ENCODE peak calls at places on chromosomes 2 and 18, in six cellular contexts. One of them, this sample, is unnamed. For H3K36me3 and H3K9me3, the result is how much of the 10 kb centered on the place peaks cover.

GRCh38 chr2:143668236-143668635 is 539.0 kb downstream of the ARHGAP15 start:
- DNase-seq in heart left ventricle: no peak
- DNase-seq in transverse colon: no peak
- DNase-seq in MM.1S: no peak
- DNase-seq in neural progenitor cell: peak
- DNase-seq in CD8-positive, alpha-beta T cell: no peak
- DNase-seq in this sample: no peak

GRCh38 chr2:127535422-127535901 is at the start of gene MYO7B:
- DNase-seq in heart left ventricle: no peak
- DNase-seq in transverse colon: peak
- DNase-seq in MM.1S: no peak
- DNase-seq in neural progenitor cell: no peak
- DNase-seq in CD8-positive, alpha-beta T cell: no peak
- DNase-seq in this sample: no peak

GRCh38 chr2:241508510-241509407 is at the start of gene STK25:
- DNase-seq in heart left ventricle: peak
- DNase-seq in transverse colon: peak
- DNase-seq in MM.1S: peak
- DNase-seq in neural progenitor cell: peak
- DNase-seq in CD8-positive, alpha-beta T cell: peak
- DNase-seq in this sample: peak

GRCh38 chr18:45806226-45806625 is 19.2 kb upstream of the SIGLEC15 start:
- DNase-seq in heart left ventricle: no peak
- DNase-seq in transverse colon: no peak
- DNase-seq in MM.1S: no peak
- DNase-seq in neural progenitor cell: no peak
- DNase-seq in CD8-positive, alpha-beta T cell: no peak
- DNase-seq in this sample: no peak

GRCh38 chr2:99340669-99341236 is 3.6 kb downstream of the EIF5B start:
- DNase-seq in heart left ventricle: no peak
- DNase-seq in transverse colon: no peak
- DNase-seq in MM.1S: no peak
- DNase-seq in neural progenitor cell: no peak
- DNase-seq in CD8-positive, alpha-beta T cell: no peak
- DNase-seq in this sample: no peak

GRCh38 chr2:239341146-239341732 is 59.6 kb downstream of the HDAC4 start:
- DNase-seq in heart left ventricle: no peak
- DNase-seq in transverse colon: no peak
- DNase-seq in MM.1S: no peak
- DNase-seq in neural progenitor cell: no peak
- DNase-seq in CD8-positive, alpha-beta T cell: no peak
- DNase-seq in this sample: no peak

GRCh38 chr18:69216390-69216789 is 184.3 kb upstream of the DOK6 start:
- DNase-seq in heart left ventricle: no peak
- DNase-seq in transverse colon: no peak
- DNase-seq in MM.1S: peak
- DNase-seq in neural progenitor cell: no peak
- DNase-seq in CD8-positive, alpha-beta T cell: no peak
- DNase-seq in this sample: no peak

GRCh38 chr2:241036397-241036963 is 38.1 kb downstream of the SNED1 start:
- DNase-seq in heart left ventricle: no peak
- DNase-seq in transverse colon: peak
- DNase-seq in MM.1S: peak
- DNase-seq in neural progenitor cell: peak
- DNase-seq in CD8-positive, alpha-beta T cell: peak
- DNase-seq in this sample: peak

GRCh38 chr18:59593291-59593717 is 103.9 kb downstream of the CCBE1 start:
- DNase-seq in heart left ventricle: no peak
- DNase-seq in transverse colon: no peak
- DNase-seq in MM.1S: no peak
- DNase-seq in neural progenitor cell: no peak
- DNase-seq in CD8-positive, alpha-beta T cell: no peak
- DNase-seq in this sample: no peak

GRCh38 chr2:101558740-101559508 is 84.0 kb upstream of the RFX8 start:
- DNase-seq in heart left ventricle: peak
- DNase-seq in transverse colon: no peak
- DNase-seq in MM.1S: no peak
- DNase-seq in neural progenitor cell: no peak
- DNase-seq in CD8-positive, alpha-beta T cell: no peak
- DNase-seq in this sample: peak

GRCh38 chr2:26580751-26581150 is 60.4 kb downstream of the CIB4 start:
- DNase-seq in heart left ventricle: no peak
- DNase-seq in transverse colon: no peak
- DNase-seq in MM.1S: no peak
- DNase-seq in neural progenitor cell: no peak
- DNase-seq in CD8-positive, alpha-beta T cell: no peak
- DNase-seq in this sample: no peak

GRCh38 chr18:50080932-50081560 is 113.9 kb downstream of the MYO5B start:
- DNase-seq in heart left ventricle: no peak
- DNase-seq in transverse colon: no peak
- DNase-seq in MM.1S: no peak
- DNase-seq in neural progenitor cell: no peak
- DNase-seq in CD8-positive, alpha-beta T cell: no peak
- DNase-seq in this sample: no peak

GRCh38 chr2:158999458-158999857 is 31.0 kb downstream of the TANC1 start:
- DNase-seq in heart left ventricle: no peak
- DNase-seq in transverse colon: no peak
- DNase-seq in MM.1S: no peak
- DNase-seq in neural progenitor cell: no peak
- DNase-seq in CD8-positive, alpha-beta T cell: no peak
- DNase-seq in this sample: no peak

GRCh38 chr2:62462211-62462610 is 43.8 kb downstream of the TMEM17 start:
- DNase-seq in heart left ventricle: no peak
- DNase-seq in transverse colon: no peak
- DNase-seq in MM.1S: no peak
- DNase-seq in neural progenitor cell: no peak
- DNase-seq in CD8-positive, alpha-beta T cell: no peak
- DNase-seq in this sample: no peak

GRCh38 chr2:167933097-167933814 is 314.1 kb downstream of the STK39 start:
- DNase-seq in heart left ventricle: no peak
- DNase-seq in transverse colon: no peak
- DNase-seq in MM.1S: no peak
- DNase-seq in neural progenitor cell: no peak
- DNase-seq in CD8-positive, alpha-beta T cell: no peak
- DNase-seq in this sample: no peak

GRCh38 chr18:5693637-5694175 is 149.9 kb upstream of the EPB41L3 start:
- DNase-seq in heart left ventricle: no peak
- DNase-seq in transverse colon: no peak
- DNase-seq in MM.1S: no peak
- DNase-seq in neural progenitor cell: peak
- DNase-seq in CD8-positive, alpha-beta T cell: no peak
- DNase-seq in this sample: no peak

GRCh38 chr18:48885951-48886400 is 64.8 kb downstream of the SMAD7 start:
- DNase-seq in heart left ventricle: no peak
- DNase-seq in transverse colon: no peak
- DNase-seq in MM.1S: no peak
- DNase-seq in neural progenitor cell: no peak
- DNase-seq in CD8-positive, alpha-beta T cell: no peak
- DNase-seq in this sample: no peak

GRCh38 chr2:176729706-176730569 is 460.7 kb downstream of the MTX2 start:
- DNase-seq in heart left ventricle: peak
- DNase-seq in transverse colon: no peak
- DNase-seq in MM.1S: no peak
- DNase-seq in neural progenitor cell: no peak
- DNase-seq in CD8-positive, alpha-beta T cell: no peak
- DNase-seq in this sample: no peak

GRCh38 chr2:179017958-179018357 is 32.0 kb downstream of the CCDC141 start:
- DNase-seq in heart left ventricle: no peak
- DNase-seq in transverse colon: no peak
- DNase-seq in MM.1S: no peak
- DNase-seq in neural progenitor cell: no peak
- DNase-seq in CD8-positive, alpha-beta T cell: no peak
- DNase-seq in this sample: no peak

GRCh38 chr2:50347355-50348044 is 684.4 kb downstream of the NRXN1 start:
- DNase-seq in heart left ventricle: no peak
- DNase-seq in transverse colon: no peak
- DNase-seq in MM.1S: no peak
- DNase-seq in neural progenitor cell: peak
- DNase-seq in CD8-positive, alpha-beta T cell: no peak
- DNase-seq in this sample: no peak

GRCh38 chr18:50947899-50948298 is 19.9 kb upstream of the ELAC1 start:
- DNase-seq in heart left ventricle: no peak
- DNase-seq in transverse colon: no peak
- DNase-seq in MM.1S: no peak
- DNase-seq in neural progenitor cell: no peak
- DNase-seq in CD8-positive, alpha-beta T cell: no peak
- DNase-seq in this sample: no peak

GRCh38 chr2:73373335-73373734 is 12.3 kb upstream of the ALMS1 start:
- DNase-seq in heart left ventricle: no peak
- DNase-seq in transverse colon: peak
- DNase-seq in MM.1S: no peak
- DNase-seq in neural progenitor cell: no peak
- DNase-seq in CD8-positive, alpha-beta T cell: no peak
- DNase-seq in this sample: no peak

GRCh38 chr2:524442-524841 is 152.8 kb downstream of the TMEM18 start:
- DNase-seq in heart left ventricle: no peak
- DNase-seq in transverse colon: no peak
- DNase-seq in MM.1S: no peak
- DNase-seq in neural progenitor cell: no peak
- DNase-seq in CD8-positive, alpha-beta T cell: no peak
- DNase-seq in this sample: no peak

GRCh38 chr2:109380502-109381326 is 233.1 kb downstream of the SEPTIN10 start:
- DNase-seq in heart left ventricle: peak
- DNase-seq in transverse colon: peak
- DNase-seq in MM.1S: no peak
- DNase-seq in neural progenitor cell: no peak
- DNase-seq in CD8-positive, alpha-beta T cell: no peak
- DNase-seq in this sample: peak

GRCh38 chr2:147846382-147847081 is 1.7 kb downstream of the ACVR2A start:
- DNase-seq in heart left ventricle: no peak
- DNase-seq in transverse colon: no peak
- DNase-seq in MM.1S: no peak
- DNase-seq in neural progenitor cell: no peak
- DNase-seq in CD8-positive, alpha-beta T cell: no peak
- DNase-seq in this sample: no peak

GRCh38 chr18:45774065-45774521 is 50.1 kb downstream of the SLC14A1 start:
- DNase-seq in heart left ventricle: no peak
- DNase-seq in transverse colon: no peak
- DNase-seq in MM.1S: no peak
- DNase-seq in neural progenitor cell: no peak
- DNase-seq in CD8-positive, alpha-beta T cell: peak
- DNase-seq in this sample: peak

GRCh38 chr2:111119847-111120252 is 864 bp upstream of the BCL2L11 start:
- DNase-seq in heart left ventricle: no peak
- DNase-seq in transverse colon: peak
- DNase-seq in MM.1S: peak
- DNase-seq in neural progenitor cell: peak
- DNase-seq in CD8-positive, alpha-beta T cell: no peak
- DNase-seq in this sample: no peak

GRCh38 chr2:27189989-27190388 is 21.9 kb upstream of the ATRAID start:
- DNase-seq in heart left ventricle: no peak
- DNase-seq in transverse colon: no peak
- DNase-seq in MM.1S: no peak
- DNase-seq in neural progenitor cell: no peak
- DNase-seq in CD8-positive, alpha-beta T cell: no peak
- DNase-seq in this sample: no peak

GRCh38 chr2:169961911-169962310 is 134.7 kb downstream of the UBR3 start:
- DNase-seq in heart left ventricle: no peak
- DNase-seq in transverse colon: no peak
- DNase-seq in MM.1S: no peak
- DNase-seq in neural progenitor cell: no peak
- DNase-seq in CD8-positive, alpha-beta T cell: no peak
- DNase-seq in this sample: no peak

DNA sequence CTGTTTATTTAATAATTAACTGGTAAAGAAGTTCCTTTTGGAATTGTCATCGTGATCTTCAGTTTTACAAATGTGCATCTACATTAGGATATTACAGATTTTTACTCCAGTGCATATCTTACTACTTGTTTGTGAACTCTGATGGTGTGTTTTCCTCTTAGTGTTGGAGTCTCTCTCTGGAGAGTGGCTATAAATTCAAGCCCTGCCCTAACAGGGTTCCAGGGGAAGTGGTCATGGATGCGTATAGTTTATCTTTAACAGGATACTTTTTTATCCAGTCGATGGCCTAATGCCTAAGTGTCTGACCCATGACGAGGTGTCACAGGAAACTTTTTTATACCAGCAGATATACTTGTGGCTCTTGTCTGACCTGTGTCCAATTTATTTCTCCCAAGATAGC is 75.4 kb downstream of the CHN1 start:
- DNase-seq in heart left ventricle: no peak
- DNase-seq in transverse colon: no peak
- DNase-seq in MM.1S: no peak
- DNase-seq in neural progenitor cell: no peak
- DNase-seq in CD8-positive, alpha-beta T cell: no peak
- DNase-seq in this sample: no peak
- H3K27ac ChIP-seq in heart left ventricle: no peak
- H3K27ac ChIP-seq in transverse colon: no peak
- H3K27ac ChIP-seq in MM.1S: no peak
- H3K27ac ChIP-seq in neural progenitor cell: no peak
- H3K27ac ChIP-seq in CD8-positive, alpha-beta T cell: no peak
- H3K27ac ChIP-seq in this sample: no peak

GRCh38 chr2:10439971-10440370 is 8.2 kb downstream of the ODC1 start:
- DNase-seq in heart left ventricle: no peak
- DNase-seq in transverse colon: no peak
- DNase-seq in MM.1S: no peak
- DNase-seq in neural progenitor cell: no peak
- DNase-seq in CD8-positive, alpha-beta T cell: no peak
- DNase-seq in this sample: no peak

GRCh38 chr2:10439185-10439879 is 8.8 kb downstream of the ODC1 start:
- DNase-seq in heart left ventricle: no peak
- DNase-seq in transverse colon: no peak
- DNase-seq in MM.1S: no peak
- DNase-seq in neural progenitor cell: no peak
- DNase-seq in CD8-positive, alpha-beta T cell: no peak
- DNase-seq in this sample: no peak

GRCh38 chr2:10438688-10439087 is 9.4 kb downstream of the ODC1 start:
- DNase-seq in heart left ventricle: no peak
- DNase-seq in transverse colon: no peak
- DNase-seq in MM.1S: no peak
- DNase-seq in neural progenitor cell: no peak
- DNase-seq in CD8-positive, alpha-beta T cell: no peak
- DNase-seq in this sample: no peak

GRCh38 chr2:10441966-10442365 is 6.2 kb downstream of the ODC1 start:
- DNase-seq in heart left ventricle: no peak
- DNase-seq in transverse colon: no peak
- DNase-seq in MM.1S: no peak
- DNase-seq in neural progenitor cell: no peak
- DNase-seq in CD8-positive, alpha-beta T cell: no peak
- DNase-seq in this sample: no peak

GRCh38 chr2:10440736-10441135 is 7.4 kb downstream of the ODC1 start:
- DNase-seq in heart left ventricle: no peak
- DNase-seq in transverse colon: no peak
- DNase-seq in MM.1S: no peak
- DNase-seq in neural progenitor cell: no peak
- DNase-seq in CD8-positive, alpha-beta T cell: no peak
- DNase-seq in this sample: no peak
- H3K36me3 ChIP-seq in heart left ventricle: half or more
- H3K36me3 ChIP-seq in transverse colon: under half
- H3K36me3 ChIP-seq in MM.1S: half or more
- H3K36me3 ChIP-seq in neural progenitor cell: under half
- H3K36me3 ChIP-seq in CD8-positive, alpha-beta T cell: under half
- H3K36me3 ChIP-seq in this sample: half or more

GRCh38 chr2:57141269-57141668 is 905.3 kb upstream of the VRK2 start:
- DNase-seq in heart left ventricle: no peak
- DNase-seq in transverse colon: no peak
- DNase-seq in MM.1S: peak
- DNase-seq in neural progenitor cell: no peak
- DNase-seq in CD8-positive, alpha-beta T cell: no peak
- DNase-seq in this sample: no peak
- H3K9me3 ChIP-seq in heart left ventricle: under half
- H3K9me3 ChIP-seq in transverse colon: under half
- H3K9me3 ChIP-seq in MM.1S: under half
- H3K9me3 ChIP-seq in neural progenitor cell: under half
- H3K9me3 ChIP-seq in CD8-positive, alpha-beta T cell: under half
- H3K9me3 ChIP-seq in this sample: under half

GRCh38 chr2:150076281-150076680 is 411.2 kb downstream of the RND3 start:
- DNase-seq in heart left ventricle: no peak
- DNase-seq in transverse colon: no peak
- DNase-seq in MM.1S: no peak
- DNase-seq in neural progenitor cell: no peak
- DNase-seq in CD8-positive, alpha-beta T cell: no peak
- DNase-seq in this sample: peak
- H3K27ac ChIP-seq in heart left ventricle: no peak
- H3K27ac ChIP-seq in transverse colon: no peak
- H3K27ac ChIP-seq in MM.1S: no peak
- H3K27ac ChIP-seq in neural progenitor cell: no peak
- H3K27ac ChIP-seq in CD8-positive, alpha-beta T cell: no peak
- H3K27ac ChIP-seq in this sample: peak